ENCODE peak calls at places on chromosomes 4 and X, in eight cellular contexts. G is neural progenitor cell; F is colonic mucosa; D is mucosa of descending colon; R is transverse colon; L is Panc1; H is CD4-positive, CD25-positive, alpha-beta regulatory T cell; M is osteoblast. U is an unnamed sample.

GRCh38 chr4:108155373-108155772 is 13.4 kb downstream of the LEF1 start:
- DNase-seq in G (peak; percentile 76), F (no peak), D (no peak), R (no peak), L (no peak), H (no peak), M (peak; percentile 45), U (no peak)

GRCh38 chrX:55099162-55099561 is 10.3 kb downstream of the PAGE2 start:
- DNase-seq in G (no peak), F (no peak), D (no peak), R (no peak), L (no peak), H (no peak), M (no peak), U (no peak)

GRCh38 chrX:68820476-68821110 is 8.2 kb upstream of the EFNB1 start:
- DNase-seq in G (no peak), F (no peak), D (no peak), R (no peak), L (no peak), H (no peak), M (no peak), U (no peak)

GRCh38 chr4:74540193-74540592 is 95.3 kb downstream of the AREG start:
- DNase-seq in G (no peak), F (no peak), D (no peak), R (no peak), L (no peak), H (no peak), M (no peak), U (no peak)

GRCh38 chr4:40629401-40630334 is at the start of gene RBM47:
- DNase-seq in G (peak; percentile 78), F (peak; percentile 89), D (peak; percentile 84), R (peak; percentile 89), L (no peak), H (no peak), M (peak; percentile 89), U (no peak)

GRCh38 chr4:54277691-54278090 is 48.6 kb downstream of the PDGFRA start:
- DNase-seq in G (no peak), F (no peak), D (no peak), R (no peak), L (no peak), H (no peak), M (peak; percentile 90), U (peak; percentile 28)

GRCh38 chrX:121851033-121851432 is 803.6 kb downstream of the GLUD2 start:
- DNase-seq in G (no peak), F (no peak), D (no peak), R (no peak), L (no peak), H (no peak), M (no peak), U (peak; percentile 38)

GRCh38 chrX:19721726-19722370 is 165.6 kb downstream of the SH3KBP1 start:
- DNase-seq in G (no peak), F (no peak), D (no peak), R (no peak), L (no peak), H (no peak), M (no peak), U (no peak)

GRCh38 chr4:180057891-180058643 is 2185.1 kb upstream of the TENM3 start:
- DNase-seq in G (peak; percentile 61), F (peak; percentile 42), D (peak; percentile 32), R (peak; percentile 13), L (no peak), H (no peak), M (peak; percentile 66), U (no peak)

GRCh38 chr4:180059216-180059881 is 2183.9 kb upstream of the TENM3 start:
- DNase-seq in G (peak; percentile 74), F (peak; percentile 23), D (peak; percentile 21), R (peak; percentile 10), L (no peak), H (no peak), M (peak; percentile 68), U (no peak)

GRCh38 chr4:180058731-180059215 is 2184.4 kb upstream of the TENM3 start:
- DNase-seq in G (peak; percentile 76), F (peak; percentile 77), D (peak; percentile 70), R (peak; percentile 41), L (no peak), H (no peak), M (peak; percentile 83), U (no peak)

GRCh38 chr4:180057198-180057821 is 2185.9 kb upstream of the TENM3 start:
- DNase-seq in G (peak; percentile 39), F (no peak), D (no peak), R (no peak), L (no peak), H (no peak), M (peak; percentile 42), U (no peak)

DNA sequence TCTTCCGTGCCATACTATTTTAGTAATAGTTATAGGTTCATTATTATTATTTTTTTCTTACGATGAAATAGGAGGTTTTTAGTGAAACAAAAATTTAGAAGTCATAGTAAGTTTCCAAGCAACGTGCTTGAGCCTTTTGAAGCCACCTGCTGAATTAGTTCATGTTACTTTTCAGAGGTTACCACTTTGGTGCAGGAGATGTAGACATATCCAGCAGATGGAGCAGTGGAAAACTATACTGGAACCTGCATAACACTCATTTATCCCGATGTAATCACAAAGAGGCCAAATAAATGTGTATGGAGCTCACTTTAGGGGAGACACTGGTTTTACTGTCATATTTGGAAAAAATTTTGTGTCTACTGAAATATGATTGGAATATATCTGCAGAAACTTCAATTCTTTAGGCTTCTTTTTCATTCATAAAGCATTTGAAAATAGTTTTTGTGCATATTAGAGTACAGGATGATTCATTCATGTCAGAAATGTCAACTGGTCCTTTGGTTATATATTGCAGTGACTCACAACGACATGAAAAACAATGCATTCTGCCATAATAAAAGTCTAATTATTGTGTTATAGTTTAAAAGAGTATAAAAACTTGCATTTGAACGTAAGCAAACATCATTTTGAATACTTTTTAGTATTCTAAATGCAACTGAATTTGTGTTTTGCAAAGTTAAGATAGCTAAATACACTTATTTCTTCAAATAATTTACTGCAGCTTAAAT is 2182.9 kb upstream of the TENM3 start:
- DNase-seq in G (peak; percentile 39), F (no peak), D (peak; percentile 12), R (no peak), L (no peak), H (no peak), M (peak; percentile 57), U (no peak)
- H3K4me3 ChIP-seq in G (peak overlapping the region; percentile 97), F (no peak overlapping the region), D (no peak overlapping the region), R (peak overlapping the region; percentile 66), L (no peak overlapping the region), H (no peak overlapping the region), M (no peak overlapping the region), U (no peak overlapping the region)

GRCh38 chr4:173436866-173437265 is 38.0 kb upstream of the SCRG1 start:
- DNase-seq in G (no peak), F (no peak), D (no peak), R (no peak), L (no peak), H (no peak), M (no peak), U (no peak)

GRCh38 chr4:173433447-173433846 is 34.5 kb upstream of the SCRG1 start:
- DNase-seq in G (no peak), F (no peak), D (no peak), R (no peak), L (no peak), H (no peak), M (no peak), U (no peak)

GRCh38 chr4:173434226-173434625 is 35.3 kb upstream of the SCRG1 start:
- DNase-seq in G (no peak), F (no peak), D (no peak), R (no peak), L (no peak), H (no peak), M (no peak), U (no peak)

GRCh38 chr4:173432430-173432829 is 33.5 kb upstream of the SCRG1 start:
- DNase-seq in G (no peak), F (no peak), D (no peak), R (no peak), L (no peak), H (no peak), M (no peak), U (no peak)

GRCh38 chr4:173436149-173436579 is 37.2 kb upstream of the SCRG1 start:
- DNase-seq in G (peak; percentile 6), F (no peak), D (no peak), R (no peak), L (no peak), H (no peak), M (no peak), U (peak; percentile 88)
- H3K4me3 ChIP-seq in G (no peak overlapping the region), F (no peak overlapping the region), D (no peak overlapping the region), R (no peak overlapping the region), L (no peak overlapping the region), H (no peak overlapping the region), M (no peak overlapping the region), U (no peak overlapping the region)

GRCh38 chr4:70874268-70875156 is 27.7 kb upstream of the MOB1B start:
- DNase-seq in G (no peak), F (no peak), D (no peak), R (no peak), L (no peak), H (no peak), M (no peak), U (no peak)
- H3K4me3 ChIP-seq in G (no peak overlapping the region), F (no peak overlapping the region), D (no peak overlapping the region), R (no peak overlapping the region), L (no peak overlapping the region), H (no peak overlapping the region), M (no peak overlapping the region), U (no peak overlapping the region)

GRCh38 chrX:132875705-132876508 is 82.5 kb downstream of the HS6ST2 start:
- DNase-seq in G (peak; percentile 15), F (no peak), D (no peak), R (no peak), L (no peak), H (no peak), M (no peak), U (no peak)

GRCh38 chrX:132876509-132876837 is 82.0 kb downstream of the HS6ST2 start:
- DNase-seq in G (peak; percentile 57), F (no peak), D (no peak), R (no peak), L (no peak), H (no peak), M (no peak), U (no peak)

GRCh38 chrX:132877954-132878536 is 80.4 kb downstream of the HS6ST2 start:
- DNase-seq in G (no peak), F (no peak), D (no peak), R (no peak), L (no peak), H (no peak), M (no peak), U (no peak)

DNA sequence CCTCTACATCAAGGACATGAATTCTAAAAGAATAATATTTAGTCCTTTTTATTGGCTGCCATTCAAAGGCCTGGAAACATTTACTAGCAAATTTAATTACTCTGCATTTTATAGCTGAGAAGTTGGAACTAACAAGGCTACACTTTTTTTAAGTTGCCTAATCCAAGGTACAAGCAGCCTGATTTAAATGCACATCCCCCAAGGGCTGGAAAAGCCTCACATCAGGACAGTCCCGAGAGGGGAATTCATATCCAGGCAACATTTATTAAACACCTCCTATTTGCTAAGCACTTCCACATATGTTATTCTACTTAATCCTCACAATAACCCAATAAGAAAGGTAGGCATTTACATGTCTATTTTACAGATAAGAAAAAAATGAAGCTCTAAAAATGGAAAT is 81.5 kb downstream of the HS6ST2 start:
- DNase-seq in G (no peak), F (no peak), D (no peak), R (no peak), L (no peak), H (no peak), M (no peak), U (no peak)
- H3K4me3 ChIP-seq in G (peak overlapping the region; percentile 12), F (no peak overlapping the region), D (no peak overlapping the region), R (no peak overlapping the region), L (no peak overlapping the region), H (no peak overlapping the region), M (no peak overlapping the region), U (no peak overlapping the region)

GRCh38 chrX:115968436-115969252 is 201.9 kb upstream of the AGTR2 start:
- DNase-seq in G (peak; percentile 87), F (peak; percentile 59), D (peak; percentile 62), R (peak; percentile 58), L (no peak), H (no peak), M (no peak), U (no peak)
- H3K4me3 ChIP-seq in G (peak overlapping the region; percentile 83), F (peak overlapping the region; percentile 50), D (peak overlapping the region; percentile 30), R (peak overlapping the region; percentile 60), L (peak overlapping the region; percentile 90), H (no peak overlapping the region), M (peak overlapping the region; percentile 71), U (peak overlapping the region; percentile 52)